ENCODE peak calls at places on chromosomes 2 and 18, in eight cellular contexts. O is mucosa of descending colon; N is CD4-positive, CD25-positive, alpha-beta regulatory T cell; W is HL-60; U is psoas muscle; P is Caco-2; D is left lung; L is choroid plexus epithelial cell. S is an unnamed sample.

GRCh38 chr2:11746807-11747459 is 501 bp downstream of the LPIN1 start:
- DNase-seq in P (peak), O (peak), D (no peak), U (no peak), N (peak), L (peak), W (no peak), S (no peak)

GRCh38 chr18:12278765-12279682 is 24.9 kb downstream of the CIDEA start:
- DNase-seq in P (peak), D (peak), L (peak), N (no peak), W (no peak), U (peak), O (peak), S (no peak)

GRCh38 chr2:229297284-229297683 is 26.2 kb upstream of the PID1 start:
- DNase-seq in O (no peak), U (no peak), L (peak), P (no peak), W (peak), N (no peak), D (no peak), S (no peak)

GRCh38 chr2:132974477-132975050 is 304.6 kb upstream of the LYPD1 start:
- DNase-seq in O (no peak), P (no peak), N (no peak), D (no peak), L (no peak), W (no peak), U (no peak), S (no peak)

GRCh38 chr2:108182489-108182888 is 57.3 kb upstream of the SULT1C3 start:
- DNase-seq in L (peak), N (peak), U (no peak), O (peak), D (no peak), W (peak), P (peak), S (peak)

GRCh38 chr2:136376211-136376610 is 258.3 kb upstream of the CXCR4 start:
- DNase-seq in W (no peak), N (peak), U (no peak), P (no peak), D (no peak), L (no peak), O (no peak), S (no peak)

GRCh38 chr2:9971105-9971818 is 19.8 kb downstream of the GRHL1 start:
- DNase-seq in U (no peak), L (peak), O (no peak), P (no peak), W (no peak), N (no peak), D (no peak), S (no peak)

GRCh38 chr18:64893349-64893748 is 744.5 kb upstream of the LINC00305 start:
- DNase-seq in P (no peak), N (no peak), W (no peak), O (no peak), L (no peak), D (no peak), U (no peak), S (no peak)

GRCh38 chr18:47931707-47932103 is 1.2 kb upstream of the SMAD2 start:
- DNase-seq in N (no peak), P (peak), W (peak), D (peak), U (no peak), L (peak), O (peak), S (no peak)

GRCh38 chr2:37569986-37570688 is 101.3 kb downstream of the CDC42EP3 start:
- DNase-seq in L (peak), P (peak), N (no peak), W (no peak), D (no peak), O (no peak), U (no peak), S (no peak)

GRCh38 chr2:176804392-176804791 is 408.2 kb upstream of the HNRNPA3 start:
- DNase-seq in U (no peak), L (no peak), O (no peak), D (no peak), N (no peak), W (no peak), P (no peak), S (no peak)

GRCh38 chr2:143742631-143743030 is 613.4 kb downstream of the ARHGAP15 start:
- DNase-seq in O (no peak), N (no peak), D (no peak), W (no peak), L (no peak), P (no peak), U (no peak), S (no peak)

GRCh38 chr2:159149786-159150185 is 136.7 kb downstream of the WDSUB1 start:
- DNase-seq in L (no peak), W (no peak), O (no peak), N (no peak), P (no peak), D (no peak), U (no peak), S (no peak)

GRCh38 chr2:14256890-14257289 is 375.6 kb upstream of the LRATD1 start:
- DNase-seq in W (no peak), D (no peak), U (no peak), L (peak), P (no peak), O (no peak), N (no peak), S (no peak)

GRCh38 chr2:62382757-62383156 is 123.2 kb downstream of the TMEM17 start:
- DNase-seq in L (peak), W (no peak), P (no peak), N (no peak), D (no peak), O (no peak), U (no peak), S (no peak)

GRCh38 chr2:96549967-96550786 is 13.6 kb downstream of the ARID5A start:
- DNase-seq in L (peak), W (no peak), O (peak), P (peak), U (peak), D (no peak), N (no peak), S (peak)

GRCh38 chr2:126837926-126838717 is 60.6 kb upstream of the TEX51 start:
- DNase-seq in N (no peak), U (no peak), L (no peak), D (no peak), O (no peak), W (no peak), P (no peak), S (no peak)

GRCh38 chr2:101524811-101525430 is 50.0 kb upstream of the RFX8 start:
- DNase-seq in D (no peak), W (peak), N (no peak), O (no peak), U (peak), L (no peak), P (no peak), S (no peak)

GRCh38 chr2:169086893-169087467 is 17.6 kb downstream of the DHRS9 start:
- DNase-seq in W (no peak), U (no peak), O (no peak), P (no peak), D (peak), L (no peak), N (no peak), S (no peak)

GRCh38 chr18:21242141-21243040 is at the start of gene GREB1L:
- DNase-seq in O (peak), D (peak), L (peak), P (peak), W (peak), N (peak), U (peak), S (peak)

GRCh38 chr2:14081526-14081925 is 551.0 kb upstream of the LRATD1 start:
- DNase-seq in N (no peak), W (no peak), P (no peak), U (no peak), L (peak), O (no peak), D (no peak), S (no peak)

GRCh38 chr18:34299828-34300227 is 75.1 kb upstream of the NOL4 start:
- DNase-seq in U (no peak), D (no peak), L (no peak), P (no peak), O (no peak), W (no peak), N (no peak), S (no peak)

GRCh38 chr18:25725461-25725860 is 365.0 kb downstream of the SS18 start:
- DNase-seq in W (no peak), P (no peak), N (no peak), U (no peak), L (no peak), O (no peak), D (no peak), S (no peak)

GRCh38 chr18:25724121-25724520 is 366.3 kb downstream of the SS18 start:
- DNase-seq in W (no peak), L (no peak), N (no peak), P (no peak), U (no peak), O (no peak), D (no peak), S (no peak)

GRCh38 chr18:25726278-25726677 is 364.1 kb downstream of the SS18 start:
- DNase-seq in D (no peak), P (no peak), N (no peak), L (peak), W (no peak), U (no peak), O (no peak), S (no peak)

GRCh38 chr18:25727281-25727680 is 363.1 kb downstream of the SS18 start:
- DNase-seq in L (no peak), D (no peak), O (no peak), U (no peak), N (no peak), W (no peak), P (no peak), S (no peak)

GRCh38 chr18:25724997-25725396 is 365.4 kb downstream of the SS18 start:
- DNase-seq in N (no peak), U (no peak), W (no peak), L (no peak), P (no peak), O (no peak), D (no peak), S (no peak)
- H3K4me3 ChIP-seq in N (no peak), U (no peak), W (no peak), L (no peak), P (no peak), O (no peak), D (no peak), S (no peak)

GRCh38 chr18:57435851-57436192 is 648 bp downstream of the ONECUT2 start:
- DNase-seq in P (no peak), O (no peak), U (no peak), D (no peak), L (no peak), N (no peak), W (no peak), S (no peak)
- H3K4me3 ChIP-seq in P (peak), O (no peak), U (peak), D (no peak), L (no peak), N (no peak), W (no peak), S (no peak)

GRCh38 chr2:183495589-183496267 is 371.5 kb downstream of the NUP35 start:
- DNase-seq in O (no peak), U (no peak), L (no peak), D (no peak), N (no peak), P (no peak), W (no peak), S (no peak)
- H3K4me3 ChIP-seq in O (no peak), U (no peak), L (no peak), D (no peak), N (no peak), P (no peak), W (no peak), S (no peak)

GRCh38 chr2:21454839-21455238 is 331.1 kb downstream of the TDRD15 start:
- DNase-seq in P (no peak), D (no peak), W (no peak), L (no peak), N (no peak), U (no peak), O (no peak), S (no peak)

GRCh38 chr2:21452263-21452662 is 328.5 kb downstream of the TDRD15 start:
- DNase-seq in D (no peak), P (no peak), L (no peak), W (no peak), O (no peak), N (no peak), U (no peak), S (no peak)

GRCh38 chr2:21452678-21453077 is 328.9 kb downstream of the TDRD15 start:
- DNase-seq in N (no peak), L (no peak), P (no peak), W (no peak), U (no peak), D (no peak), O (no peak), S (no peak)

GRCh38 chr2:21451418-21451817 is 327.6 kb downstream of the TDRD15 start:
- DNase-seq in W (no peak), N (no peak), D (no peak), U (no peak), P (no peak), O (no peak), L (peak), S (no peak)

GRCh38 chr2:21453728-21454127 is 330.0 kb downstream of the TDRD15 start:
- DNase-seq in U (no peak), L (peak), D (no peak), W (no peak), O (no peak), P (no peak), N (no peak), S (no peak)
- H3K4me3 ChIP-seq in U (no peak), L (no peak), D (no peak), W (no peak), O (no peak), P (no peak), N (no peak), S (no peak)

DNA sequence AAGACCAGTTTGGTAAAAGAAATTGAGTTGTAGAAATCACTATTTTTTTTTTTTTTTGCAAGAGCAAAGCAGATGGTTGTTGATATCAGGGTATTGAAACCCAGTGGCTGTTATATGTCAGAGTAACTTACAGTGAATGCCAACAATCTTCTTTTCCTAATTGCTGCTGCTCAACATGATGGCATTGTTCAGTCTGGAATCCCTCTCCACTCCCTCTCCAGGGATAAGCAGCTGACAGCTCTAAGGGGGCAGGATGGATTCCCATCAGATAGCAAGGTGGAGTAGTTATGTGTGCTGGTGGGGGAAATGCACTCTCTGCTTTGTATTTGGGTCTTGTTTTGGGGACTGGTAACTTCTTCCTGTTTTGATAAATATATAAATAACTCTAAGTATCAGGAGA is 200.0 kb downstream of the PIK3C3 start:
- DNase-seq in N (no peak), U (no peak), D (no peak), P (no peak), O (no peak), L (no peak), W (no peak), S (no peak)
- H3K4me3 ChIP-seq in N (no peak), U (no peak), D (no peak), P (no peak), O (no peak), L (no peak), W (no peak), S (no peak)

GRCh38 chr18:37920865-37921264 is 355.3 kb upstream of the CELF4 start:
- DNase-seq in D (no peak), U (no peak), N (no peak), L (no peak), P (no peak), O (no peak), W (no peak), S (no peak)
- H3K4me3 ChIP-seq in D (no peak), U (no peak), N (no peak), L (no peak), P (no peak), O (no peak), W (no peak), S (no peak)

GRCh38 chr18:9742588-9743131 is 34.6 kb downstream of the RAB31 start:
- DNase-seq in D (no peak), U (no peak), O (peak), N (no peak), P (no peak), L (peak), W (peak), S (no peak)
- H3K4me3 ChIP-seq in D (peak), U (peak), O (no peak), N (no peak), P (no peak), L (no peak), W (no peak), S (peak)

GRCh38 chr18:36322734-36323133 is 25.2 kb downstream of the FHOD3 start:
- DNase-seq in O (no peak), N (no peak), L (no peak), D (no peak), P (no peak), U (no peak), W (no peak), S (no peak)
- H3K4me3 ChIP-seq in O (no peak), N (no peak), L (no peak), D (no peak), P (no peak), U (no peak), W (no peak), S (no peak)

DNA sequence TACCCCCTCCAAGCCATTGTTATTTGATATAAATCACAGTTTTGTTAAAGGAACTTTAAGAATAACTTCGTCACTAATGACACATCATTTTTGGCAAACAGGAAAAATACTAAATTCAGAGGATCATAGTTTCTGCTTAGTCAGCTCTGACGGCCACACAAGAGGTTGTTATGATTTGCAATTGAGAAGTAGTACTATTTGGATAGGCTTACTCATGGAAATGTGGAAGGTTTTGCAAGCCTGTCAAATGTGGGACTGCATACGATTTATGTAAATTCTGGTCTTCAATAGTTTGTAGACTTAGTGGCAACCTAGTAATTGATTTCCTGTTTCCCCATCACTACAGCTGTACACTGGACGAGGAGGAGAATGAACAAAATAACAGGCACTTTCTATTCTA is 108.1 kb downstream of the ARHGEF33 start:
- DNase-seq in W (no peak), O (peak), P (no peak), N (no peak), D (no peak), U (no peak), L (peak), S (no peak)
- H3K4me3 ChIP-seq in W (no peak), O (no peak), P (no peak), N (no peak), D (no peak), U (no peak), L (no peak), S (no peak)

S was measured in HCT116.